ENCODE peak calls at places on chromosomes 5 and 9, in five cellular contexts. One of them, this sample, is unnamed. For H3K36me3, the result is how much of the 10 kb centered on the place peaks cover.

GRCh38 chr9:495739-496138 is 281.1 kb downstream of the DOCK8 start:
- DNase-seq in ascending aorta: no peak
- DNase-seq in tibial nerve: no peak
- DNase-seq in GM12878: no peak
- DNase-seq in CD8-positive, alpha-beta T cell: no peak
- DNase-seq in this sample: no peak

GRCh38 chr5:94693845-94694370 is 75.4 kb downstream of the SLF1 start:
- DNase-seq in ascending aorta: no peak
- DNase-seq in CD8-positive, alpha-beta T cell: no peak
- DNase-seq in tibial nerve: no peak
- DNase-seq in GM12878: no peak
- DNase-seq in this sample: no peak

GRCh38 chr5:174796711-174797192 is 72.4 kb downstream of the MSX2 start:
- DNase-seq in CD8-positive, alpha-beta T cell: no peak
- DNase-seq in ascending aorta: no peak
- DNase-seq in GM12878: no peak
- DNase-seq in tibial nerve: no peak
- DNase-seq in this sample: no peak

GRCh38 chr9:19048966-19049871 is at the start of gene RRAGA:
- DNase-seq in ascending aorta: peak
- DNase-seq in GM12878: peak
- DNase-seq in CD8-positive, alpha-beta T cell: peak
- DNase-seq in tibial nerve: peak
- DNase-seq in this sample: peak

GRCh38 chr5:96080557-96080956 is 118.9 kb upstream of the ELL2 start:
- DNase-seq in ascending aorta: no peak
- DNase-seq in tibial nerve: no peak
- DNase-seq in CD8-positive, alpha-beta T cell: no peak
- DNase-seq in GM12878: no peak
- DNase-seq in this sample: peak

GRCh38 chr5:179268399-179268952 is 76.8 kb downstream of the ADAMTS2 start:
- DNase-seq in ascending aorta: peak
- DNase-seq in GM12878: no peak
- DNase-seq in tibial nerve: peak
- DNase-seq in CD8-positive, alpha-beta T cell: no peak
- DNase-seq in this sample: peak

GRCh38 chr5:90709323-90710148 is 150.9 kb downstream of the ADGRV1 start:
- DNase-seq in CD8-positive, alpha-beta T cell: no peak
- DNase-seq in ascending aorta: no peak
- DNase-seq in tibial nerve: no peak
- DNase-seq in GM12878: no peak
- DNase-seq in this sample: no peak

GRCh38 chr9:110999379-110999778 is 38.9 kb downstream of the LPAR1 start:
- DNase-seq in GM12878: no peak
- DNase-seq in CD8-positive, alpha-beta T cell: no peak
- DNase-seq in ascending aorta: no peak
- DNase-seq in tibial nerve: no peak
- DNase-seq in this sample: no peak

GRCh38 chr9:94680020-94680419 is 40.7 kb upstream of the FBP1 start:
- DNase-seq in ascending aorta: no peak
- DNase-seq in CD8-positive, alpha-beta T cell: no peak
- DNase-seq in GM12878: no peak
- DNase-seq in tibial nerve: no peak
- DNase-seq in this sample: no peak

GRCh38 chr9:113509463-113509862 is 45.9 kb downstream of the RGS3 start:
- DNase-seq in CD8-positive, alpha-beta T cell: no peak
- DNase-seq in GM12878: no peak
- DNase-seq in ascending aorta: peak
- DNase-seq in tibial nerve: no peak
- DNase-seq in this sample: no peak

GRCh38 chr5:17438027-17438426 is 60.0 kb upstream of the TAF11L2 start:
- DNase-seq in tibial nerve: no peak
- DNase-seq in CD8-positive, alpha-beta T cell: no peak
- DNase-seq in GM12878: no peak
- DNase-seq in ascending aorta: no peak
- DNase-seq in this sample: no peak

GRCh38 chr5:181100121-181101015 is 30.6 kb downstream of the OR2V1 start:
- DNase-seq in CD8-positive, alpha-beta T cell: no peak
- DNase-seq in tibial nerve: no peak
- DNase-seq in GM12878: no peak
- DNase-seq in ascending aorta: peak
- DNase-seq in this sample: no peak

GRCh38 chr9:33524431-33524947 is 438 bp downstream of the ANKRD18B start:
- DNase-seq in GM12878: no peak
- DNase-seq in tibial nerve: no peak
- DNase-seq in CD8-positive, alpha-beta T cell: no peak
- DNase-seq in ascending aorta: no peak
- DNase-seq in this sample: no peak

GRCh38 chr9:23829580-23830458 is 3.8 kb upstream of the ELAVL2 start:
- DNase-seq in CD8-positive, alpha-beta T cell: no peak
- DNase-seq in tibial nerve: no peak
- DNase-seq in ascending aorta: no peak
- DNase-seq in GM12878: no peak
- DNase-seq in this sample: no peak

GRCh38 chr9:95750725-95751644 is 124.5 kb upstream of the ERCC6L2 start:
- DNase-seq in tibial nerve: no peak
- DNase-seq in GM12878: peak
- DNase-seq in CD8-positive, alpha-beta T cell: peak
- DNase-seq in ascending aorta: no peak
- DNase-seq in this sample: no peak

GRCh38 chr5:116361171-116361967 is 213.3 kb downstream of the SEMA6A start:
- DNase-seq in CD8-positive, alpha-beta T cell: no peak
- DNase-seq in GM12878: no peak
- DNase-seq in tibial nerve: no peak
- DNase-seq in ascending aorta: no peak
- DNase-seq in this sample: no peak

GRCh38 chr5:91136271-91136670 is 246.8 kb downstream of the ARRDC3 start:
- DNase-seq in GM12878: no peak
- DNase-seq in ascending aorta: no peak
- DNase-seq in CD8-positive, alpha-beta T cell: no peak
- DNase-seq in tibial nerve: no peak
- DNase-seq in this sample: no peak

GRCh38 chr9:85404911-85405580 is 336.7 kb downstream of the AGTPBP1 start:
- DNase-seq in tibial nerve: no peak
- DNase-seq in GM12878: no peak
- DNase-seq in ascending aorta: no peak
- DNase-seq in CD8-positive, alpha-beta T cell: no peak
- DNase-seq in this sample: no peak

GRCh38 chr5:134206627-134207160 is 19.2 kb downstream of the PPP2CA start:
- DNase-seq in ascending aorta: no peak
- DNase-seq in tibial nerve: no peak
- DNase-seq in CD8-positive, alpha-beta T cell: no peak
- DNase-seq in GM12878: no peak
- DNase-seq in this sample: no peak
- H3K36me3 ChIP-seq in ascending aorta: under half
- H3K36me3 ChIP-seq in tibial nerve: under half
- H3K36me3 ChIP-seq in CD8-positive, alpha-beta T cell: under half
- H3K36me3 ChIP-seq in GM12878: under half
- H3K36me3 ChIP-seq in this sample: under half

GRCh38 chr9:98962861-98963260 is 19.2 kb downstream of the COL15A1 start:
- DNase-seq in ascending aorta: no peak
- DNase-seq in GM12878: no peak
- DNase-seq in CD8-positive, alpha-beta T cell: no peak
- DNase-seq in tibial nerve: no peak
- DNase-seq in this sample: no peak

GRCh38 chr9:98962181-98962560 is 18.5 kb downstream of the COL15A1 start:
- DNase-seq in GM12878: no peak
- DNase-seq in tibial nerve: no peak
- DNase-seq in CD8-positive, alpha-beta T cell: no peak
- DNase-seq in ascending aorta: no peak
- DNase-seq in this sample: no peak

GRCh38 chr9:98960409-98960808 is 16.7 kb downstream of the COL15A1 start:
- DNase-seq in CD8-positive, alpha-beta T cell: no peak
- DNase-seq in tibial nerve: no peak
- DNase-seq in GM12878: no peak
- DNase-seq in ascending aorta: no peak
- DNase-seq in this sample: no peak

GRCh38 chr9:98964201-98964600 is 20.5 kb downstream of the COL15A1 start:
- DNase-seq in ascending aorta: no peak
- DNase-seq in tibial nerve: no peak
- DNase-seq in CD8-positive, alpha-beta T cell: no peak
- DNase-seq in GM12878: no peak
- DNase-seq in this sample: peak

DNA sequence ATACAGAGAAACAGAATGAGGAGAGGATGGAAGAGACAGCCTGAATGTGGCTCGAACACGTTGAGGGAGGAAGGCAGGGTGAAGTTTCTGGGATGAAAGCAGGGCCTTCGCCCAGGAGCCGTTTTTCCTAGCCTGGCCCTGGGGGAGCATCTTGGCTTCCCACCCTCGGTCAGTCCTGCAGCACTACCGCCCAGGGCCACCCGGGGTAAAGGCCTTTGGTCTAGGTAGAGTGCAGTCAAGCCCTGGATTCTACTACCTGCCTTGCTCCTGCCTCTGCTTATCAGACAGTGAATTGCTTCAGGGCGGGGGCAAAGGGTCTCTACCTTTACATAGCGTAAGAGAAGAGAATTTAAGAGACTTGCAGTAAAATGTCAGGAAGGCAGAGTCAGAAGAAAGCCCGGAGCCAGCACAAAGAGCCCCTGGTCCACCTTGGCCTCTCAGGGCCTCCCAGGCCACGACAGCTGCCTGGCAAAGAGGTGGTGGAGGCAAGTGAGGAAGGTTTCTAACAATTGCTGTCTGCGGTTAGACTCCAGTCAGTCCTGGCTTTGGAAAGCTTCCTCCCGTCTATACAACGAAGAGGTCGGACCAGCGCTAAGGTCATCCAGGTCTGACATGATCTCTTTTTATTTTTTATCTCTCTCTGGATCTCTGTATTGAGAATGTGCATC is 17.9 kb downstream of the COL15A1 start:
- DNase-seq in ascending aorta: no peak
- DNase-seq in tibial nerve: no peak
- DNase-seq in GM12878: no peak
- DNase-seq in CD8-positive, alpha-beta T cell: no peak
- DNase-seq in this sample: no peak
- H3K27ac ChIP-seq in ascending aorta: no peak
- H3K27ac ChIP-seq in tibial nerve: peak
- H3K27ac ChIP-seq in GM12878: no peak
- H3K27ac ChIP-seq in CD8-positive, alpha-beta T cell: no peak
- H3K27ac ChIP-seq in this sample: peak

GRCh38 chr5:37723147-37723961 is 116.5 kb downstream of the GDNF start:
- DNase-seq in tibial nerve: no peak
- DNase-seq in ascending aorta: no peak
- DNase-seq in CD8-positive, alpha-beta T cell: no peak
- DNase-seq in GM12878: no peak
- DNase-seq in this sample: peak
- TF ChIP-seq CTCF in tibial nerve: no peak
- TF ChIP-seq CTCF in ascending aorta: no peak
- TF ChIP-seq CTCF in CD8-positive, alpha-beta T cell: no peak
- TF ChIP-seq CTCF in GM12878: peak
- TF ChIP-seq CTCF in this sample: peak

DNA sequence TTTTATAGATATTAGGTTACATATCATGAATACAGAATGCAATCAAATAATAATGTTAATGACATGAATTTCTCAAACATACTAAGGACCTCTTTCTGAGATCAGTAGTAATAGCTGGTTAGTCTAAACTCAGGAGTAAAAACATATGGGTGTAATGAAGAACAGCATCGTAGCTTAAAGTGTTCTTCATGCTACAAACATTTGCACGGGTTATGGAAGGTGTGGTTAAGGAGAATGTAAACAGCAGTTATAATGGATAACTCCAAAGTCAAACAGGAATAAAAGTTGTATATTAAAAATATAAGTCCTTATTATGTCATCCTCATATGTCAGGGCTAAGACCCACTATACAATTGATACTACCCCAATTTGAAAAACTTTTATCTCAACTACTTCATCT is 112.5 kb downstream of the RICTOR start:
- DNase-seq in CD8-positive, alpha-beta T cell: no peak
- DNase-seq in ascending aorta: no peak
- DNase-seq in tibial nerve: no peak
- DNase-seq in GM12878: no peak
- DNase-seq in this sample: no peak
- H3K36me3 ChIP-seq in CD8-positive, alpha-beta T cell: under half
- H3K36me3 ChIP-seq in ascending aorta: half or more
- H3K36me3 ChIP-seq in tibial nerve: under half
- H3K36me3 ChIP-seq in GM12878: under half
- H3K36me3 ChIP-seq in this sample: under half

GRCh38 chr9:5586391-5586802 is 42.5 kb upstream of the RIC1 start:
- DNase-seq in CD8-positive, alpha-beta T cell: no peak
- DNase-seq in GM12878: peak
- DNase-seq in ascending aorta: no peak
- DNase-seq in tibial nerve: no peak
- DNase-seq in this sample: no peak
- H3K27ac ChIP-seq in CD8-positive, alpha-beta T cell: peak
- H3K27ac ChIP-seq in GM12878: peak
- H3K27ac ChIP-seq in ascending aorta: no peak
- H3K27ac ChIP-seq in tibial nerve: no peak
- H3K27ac ChIP-seq in this sample: no peak

DNA sequence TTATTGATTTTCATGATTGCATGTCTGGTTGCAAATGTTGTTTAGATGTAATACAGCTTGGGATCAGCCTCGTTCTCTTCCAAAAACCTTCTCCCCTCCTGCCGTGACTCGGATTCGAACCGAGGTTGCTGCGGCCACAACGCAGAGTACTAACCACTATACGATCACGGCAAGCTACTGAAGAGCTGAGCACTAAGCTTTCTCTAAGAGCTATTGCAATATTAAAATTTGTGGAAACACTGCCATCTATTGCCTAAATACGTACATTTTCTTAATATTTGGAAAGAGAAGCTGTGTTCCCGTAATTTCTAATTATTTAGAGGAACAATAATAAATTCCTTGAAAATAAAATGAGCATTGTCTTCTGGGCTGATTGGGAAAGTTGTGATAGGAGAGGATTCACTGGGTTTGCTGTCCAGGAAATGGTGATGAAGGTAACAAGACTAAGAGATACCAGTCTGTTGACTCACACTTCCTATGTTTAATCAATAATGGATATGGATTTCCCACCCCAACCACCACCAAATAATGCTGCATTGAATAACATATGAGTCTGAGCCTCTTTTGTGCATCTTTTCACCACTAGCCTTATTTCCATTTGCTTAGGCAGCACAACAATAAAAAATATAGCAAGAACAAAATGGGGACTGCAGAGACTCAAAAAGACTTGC is 120.0 kb upstream of the NFIB start:
- DNase-seq in CD8-positive, alpha-beta T cell: no peak
- DNase-seq in tibial nerve: no peak
- DNase-seq in GM12878: no peak
- DNase-seq in ascending aorta: no peak
- DNase-seq in this sample: no peak
- TF ChIP-seq CTCF in CD8-positive, alpha-beta T cell: no peak
- TF ChIP-seq CTCF in tibial nerve: peak
- TF ChIP-seq CTCF in GM12878: peak
- TF ChIP-seq CTCF in ascending aorta: peak
- TF ChIP-seq CTCF in this sample: no peak

GRCh38 chr5:147626494-147626893 is 116.6 kb upstream of the DPYSL3 start:
- DNase-seq in CD8-positive, alpha-beta T cell: no peak
- DNase-seq in tibial nerve: no peak
- DNase-seq in GM12878: no peak
- DNase-seq in ascending aorta: no peak
- DNase-seq in this sample: no peak
- H3K36me3 ChIP-seq in CD8-positive, alpha-beta T cell: under half
- H3K36me3 ChIP-seq in tibial nerve: under half
- H3K36me3 ChIP-seq in GM12878: under half
- H3K36me3 ChIP-seq in ascending aorta: under half
- H3K36me3 ChIP-seq in this sample: under half

This sample was measured in gastrocnemius medialis.